ENCODE peak calls at places on chromosomes 2 and 18, in seven cellular contexts. O is activated T-helper 9 cell treated with anti-CD3 and anti-CD28 coated beads, Interleukin-2, amount 50 U/mL, for 16 hours; E is aorta; A is sciatic nerve; U is RKO; N is DND-41; G is iPS DF 19.7. J is an unnamed sample.

GRCh38 chr2:200578778-200579177 is 7.0 kb upstream of the AOX1 start:
- DNase-seq in O (no peak), E (no peak), A (no peak), U (peak; percentile 43), N (no peak), G (no peak), J (no peak)

GRCh38 chr18:58493516-58494253 is 135.2 kb downstream of the ALPK2 start:
- DNase-seq in O (peak; percentile 46), E (peak; percentile 73), A (peak; percentile 88), U (peak; percentile 69), N (peak; percentile 63), G (no peak), J (peak; percentile 78)

GRCh38 chr18:14947482-14948162 is 199.7 kb downstream of the ANKRD30B start:
- DNase-seq in O (no peak), E (no peak), A (no peak), U (no peak), N (no peak), G (no peak), J (no peak)

GRCh38 chr2:29606105-29606871 is 315.1 kb downstream of the ALK start:
- DNase-seq in O (no peak), E (no peak), A (no peak), U (peak; percentile 37), N (no peak), G (no peak), J (no peak)

GRCh38 chr18:63137999-63138448 is 181.5 kb downstream of the BCL2 start:
- DNase-seq in O (no peak), E (no peak), A (no peak), U (no peak), N (peak; percentile 84), G (no peak), J (no peak)

GRCh38 chr18:75491361-75491760 is 63.9 kb upstream of the SMIM21 start:
- DNase-seq in O (no peak), E (no peak), A (no peak), U (no peak), N (no peak), G (no peak), J (no peak)

GRCh38 chr2:224685120-224685519 is 31.0 kb downstream of the CCDC195 start:
- DNase-seq in O (no peak), E (no peak), A (no peak), U (no peak), N (no peak), G (no peak), J (no peak)

GRCh38 chr2:240440704-240441320 is 5.3 kb downstream of the GPC1 start:
- DNase-seq in O (no peak), E (peak; percentile 32), A (no peak), U (no peak), N (no peak), G (no peak), J (no peak)

GRCh38 chr2:204972606-204973336 is 427.5 kb downstream of the PARD3B start:
- DNase-seq in O (no peak), E (no peak), A (no peak), U (no peak), N (no peak), G (no peak), J (no peak)

GRCh38 chr2:95333888-95334338 is 36.8 kb downstream of the KCNIP3 start:
- DNase-seq in O (no peak), E (peak; percentile 37), A (no peak), U (peak; percentile 78), N (no peak), G (no peak), J (peak; percentile 45)

GRCh38 chr2:9440058-9440727 is 16.7 kb downstream of the CPSF3 start:
- DNase-seq in O (no peak), E (no peak), A (no peak), U (no peak), N (no peak), G (no peak), J (no peak)

GRCh38 chr2:232893834-232894233 is 23.8 kb downstream of the SNORC start:
- DNase-seq in O (no peak), E (no peak), A (no peak), U (no peak), N (no peak), G (no peak), J (no peak)

GRCh38 chr2:103284750-103285149 is 522.9 kb downstream of the TMEM182 start:
- DNase-seq in O (no peak), E (no peak), A (no peak), U (peak; percentile 33), N (no peak), G (no peak), J (no peak)

GRCh38 chr2:233470007-233470687 is 96.4 kb downstream of the USP40 start:
- DNase-seq in O (no peak), E (peak; percentile 81), A (peak; percentile 82), U (no peak), N (no peak), G (no peak), J (peak; percentile 66)

GRCh38 chr2:223012291-223012690 is 39.7 kb upstream of the KCNE4 start:
- DNase-seq in O (no peak), E (no peak), A (no peak), U (no peak), N (no peak), G (no peak), J (no peak)

GRCh38 chr2:1969701-1970015 is 225.3 kb upstream of the PXDN start:
- DNase-seq in O (no peak), E (no peak), A (no peak), U (no peak), N (no peak), G (no peak), J (no peak)

GRCh38 chr2:182148344-182148743 is 162.7 kb downstream of the PPP1R1C start:
- DNase-seq in O (no peak), E (no peak), A (no peak), U (no peak), N (no peak), G (no peak), J (no peak)

GRCh38 chr2:83071914-83072313 is 1387.2 kb downstream of the SUCLG1 start:
- DNase-seq in O (no peak), E (no peak), A (no peak), U (no peak), N (no peak), G (no peak), J (no peak)

GRCh38 chr2:38875576-38876367 is at the start of the genes DHX57 and MORN2:
- DNase-seq in O (peak; percentile 67), E (peak; percentile 92), A (peak; percentile 92), U (peak; percentile 90), N (peak; percentile 85), G (peak; percentile 59), J (peak; percentile 95)

GRCh38 chr2:217751192-217751591 is 251.6 kb downstream of the TNS1 start:
- DNase-seq in O (no peak), E (no peak), A (no peak), U (no peak), N (no peak), G (no peak), J (no peak)

GRCh38 chr2:3486047-3487027 is 33.0 kb downstream of the ADI1 start:
- DNase-seq in O (no peak), E (peak; percentile 46), A (peak; percentile 57), U (no peak), N (no peak), G (no peak), J (peak; percentile 46)

GRCh38 chr2:8488001-8488738 is 193.7 kb upstream of the ID2 start:
- DNase-seq in O (peak; percentile 73), E (no peak), A (peak; percentile 40), U (no peak), N (peak; percentile 61), G (no peak), J (no peak)

GRCh38 chr2:231704017-231704416 is 4.3 kb upstream of the PTMA start:
- DNase-seq in O (no peak), E (no peak), A (no peak), U (no peak), N (no peak), G (no peak), J (no peak)

GRCh38 chr2:15636972-15637785 is 45.5 kb downstream of the DDX1 start:
- DNase-seq in O (no peak), E (peak; percentile 66), A (peak; percentile 85), U (peak; percentile 75), N (peak; percentile 60), G (peak; percentile 40), J (no peak)

GRCh38 chr18:8654482-8655451 is 45.5 kb downstream of the RAB12 start:
- DNase-seq in O (no peak), E (no peak), A (no peak), U (peak; percentile 59), N (no peak), G (no peak), J (no peak)

GRCh38 chr2:215879977-215880940 is 133.1 kb downstream of the MREG start:
- DNase-seq in O (no peak), E (no peak), A (no peak), U (no peak), N (no peak), G (no peak), J (no peak)

GRCh38 chr2:26185304-26185928 is 12.5 kb downstream of the GAREM2 start:
- DNase-seq in O (no peak), E (no peak), A (no peak), U (no peak), N (no peak), G (no peak), J (no peak)

GRCh38 chr18:47323158-47323557 is 71.7 kb upstream of the SKOR2 start:
- DNase-seq in O (no peak), E (no peak), A (no peak), U (peak; percentile 76), N (no peak), G (no peak), J (no peak)

GRCh38 chr2:86785456-86785855 is 5.3 kb downstream of the CD8A start:
- DNase-seq in O (no peak), E (no peak), A (no peak), U (no peak), N (no peak), G (no peak), J (no peak)

GRCh38 chr2:159640176-159640575 is 23.8 kb upstream of the BAZ2B start:
- DNase-seq in O (no peak), E (no peak), A (no peak), U (no peak), N (no peak), G (no peak), J (no peak)

GRCh38 chr18:3480827-3481226 is 30.9 kb downstream of the TGIF1 start:
- DNase-seq in O (no peak), E (no peak), A (no peak), U (no peak), N (no peak), G (no peak), J (no peak)

GRCh38 chr2:232761301-232761907 is 15.0 kb downstream of the KCNJ13 start:
- DNase-seq in O (peak; percentile 6), E (no peak), A (no peak), U (peak; percentile 43), N (peak; percentile 37), G (no peak), J (no peak)

GRCh38 chr18:12028674-12029073 is 47.4 kb downstream of the IMPA2 start:
- DNase-seq in O (no peak), E (no peak), A (peak; percentile 58), U (no peak), N (no peak), G (no peak), J (no peak)

GRCh38 chr18:6547476-6547875 is 132.8 kb upstream of the L3MBTL4 start:
- DNase-seq in O (no peak), E (no peak), A (no peak), U (no peak), N (no peak), G (no peak), J (no peak)

J was measured in upper lobe of right lung.